ENCODE peak calls at places on chromosomes 7 and 10, in eight cellular contexts. J, W, M, S, D, U, N and I are unnamed samples.

GRCh38 chr7:71131256-71131752 is 640 bp upstream of the GALNT17 start:
- DNase-seq in D (peak), M (peak), J (no peak), W (peak), N (peak), U (no peak), S (no peak), I (peak)

GRCh38 chr10:50992356-50992866 is 81.9 kb upstream of the PRKG1 start:
- DNase-seq in J (no peak), N (no peak), S (no peak), W (peak), D (peak), U (no peak), M (no peak), I (no peak)

GRCh38 chr10:22222236-22223190 is 4.7 kb upstream of the EBLN1 start:
- DNase-seq in J (no peak), S (no peak), D (no peak), U (no peak), N (no peak), M (no peak), W (no peak), I (no peak)

GRCh38 chr7:75994388-75995051 is at the start of gene TMEM120A:
- DNase-seq in S (peak), D (peak), W (peak), M (peak), N (peak), J (peak), U (peak), I (peak)

GRCh38 chr7:130367088-130367755 is 13.1 kb upstream of the CPA1 start:
- DNase-seq in N (no peak), S (no peak), U (no peak), M (no peak), W (no peak), D (no peak), J (no peak), I (no peak)

GRCh38 chr10:87734987-87735827 is 75.5 kb downstream of the PAPSS2 start:
- DNase-seq in J (no peak), S (no peak), D (peak), W (peak), U (no peak), M (no peak), N (peak), I (peak)

GRCh38 chr10:8331387-8331786 is 276.9 kb downstream of the GATA3 start:
- DNase-seq in N (no peak), M (no peak), S (no peak), U (no peak), D (no peak), W (no peak), J (no peak), I (no peak)

GRCh38 chr10:103929396-103929921 is 11.5 kb upstream of the STN1 start:
- DNase-seq in M (no peak), W (peak), U (no peak), N (no peak), D (no peak), S (no peak), J (no peak), I (no peak)

GRCh38 chr10:50275650-50276235 is 24.4 kb upstream of the ASAH2 start:
- DNase-seq in W (peak), M (peak), U (peak), D (peak), N (peak), S (no peak), J (no peak), I (no peak)

GRCh38 chr7:102991077-102991539 is 78.3 kb downstream of the LRRC17 start:
- DNase-seq in N (no peak), U (no peak), S (no peak), J (no peak), D (no peak), W (no peak), M (no peak), I (no peak)

GRCh38 chr7:130606161-130606560 is 62.4 kb downstream of the COPG2 start:
- DNase-seq in S (no peak), N (no peak), U (no peak), W (no peak), D (no peak), J (no peak), M (no peak), I (no peak)

GRCh38 chr7:48426966-48427555 is 255.8 kb downstream of the ABCA13 start:
- DNase-seq in M (no peak), J (no peak), D (no peak), N (no peak), U (peak), S (no peak), W (no peak), I (no peak)

GRCh38 chr10:128875955-128876354 is 591.1 kb upstream of the MGMT start:
- DNase-seq in D (no peak), W (no peak), S (no peak), J (no peak), M (no peak), U (no peak), N (no peak), I (no peak)

GRCh38 chr10:110408203-110408871 is 89.4 kb upstream of the DUSP5 start:
- DNase-seq in S (no peak), U (no peak), J (no peak), W (no peak), N (no peak), M (no peak), D (no peak), I (no peak)

GRCh38 chr10:96053985-96054384 is 10.6 kb downstream of the CCNJ start:
- DNase-seq in D (no peak), S (no peak), J (no peak), W (no peak), N (no peak), M (no peak), U (no peak), I (no peak)

GRCh38 chr10:77667426-77668324 is 30.1 kb upstream of the KCNMA1 start:
- DNase-seq in J (no peak), M (no peak), U (no peak), D (no peak), S (no peak), N (no peak), W (no peak), I (no peak)

GRCh38 chr7:128425851-128426250 is 16.1 kb upstream of the IMPDH1 start:
- DNase-seq in S (peak), D (peak), M (peak), U (peak), N (peak), W (peak), J (no peak), I (peak)

GRCh38 chr7:6277476-6277875 is 5.1 kb upstream of the CYTH3 start:
- DNase-seq in N (no peak), S (no peak), M (no peak), J (no peak), D (no peak), W (no peak), U (no peak), I (no peak)

GRCh38 chr10:15053061-15053460 is 9.3 kb downstream of the OLAH start:
- DNase-seq in U (no peak), S (no peak), M (no peak), D (no peak), W (no peak), N (no peak), J (no peak), I (no peak)

GRCh38 chr10:30058111-30058510 is 1.3 kb downstream of the JCAD start:
- DNase-seq in S (no peak), D (no peak), J (no peak), U (no peak), M (no peak), N (no peak), W (no peak), I (no peak)

GRCh38 chr7:140165422-140165821 is 11.4 kb downstream of the KDM7A start:
- DNase-seq in N (no peak), J (no peak), U (peak), M (no peak), S (no peak), D (no peak), W (no peak), I (no peak)

GRCh38 chr7:134966691-134967090 is 19.6 kb upstream of the AGBL3 start:
- DNase-seq in W (no peak), J (no peak), M (no peak), S (no peak), D (no peak), U (no peak), N (no peak), I (no peak)

GRCh38 chr7:158020706-158021095 is 566.9 kb downstream of the PTPRN2 start:
- DNase-seq in J (no peak), N (no peak), M (no peak), U (no peak), S (no peak), D (no peak), W (no peak), I (no peak)

GRCh38 chr7:45216181-45216580 is 58.6 kb downstream of the RAMP3 start:
- DNase-seq in D (no peak), U (no peak), J (no peak), S (no peak), W (no peak), M (no peak), N (no peak), I (no peak)

GRCh38 chr10:49543604-49544003 is 4.7 kb upstream of the ERCC6 start:
- DNase-seq in D (no peak), N (no peak), J (no peak), S (no peak), W (no peak), M (no peak), U (no peak), I (no peak)

GRCh38 chr10:34786464-34786863 is 28.6 kb downstream of the PARD3 start:
- DNase-seq in S (no peak), D (no peak), M (no peak), U (no peak), J (no peak), W (no peak), N (no peak), I (peak)

GRCh38 chr7:51428226-51428887 is 111.7 kb upstream of the COBL start:
- DNase-seq in M (peak), S (no peak), W (peak), D (peak), U (no peak), J (no peak), N (no peak), I (no peak)

GRCh38 chr7:16648551-16648950 is 2.6 kb downstream of the BZW2 start:
- DNase-seq in D (no peak), U (no peak), J (no peak), N (no peak), S (no peak), W (no peak), M (no peak), I (no peak)

GRCh38 chr10:65670087-65670486 is 1255.7 kb upstream of the LRRTM3 start:
- DNase-seq in S (no peak), M (no peak), D (no peak), U (no peak), W (no peak), N (no peak), J (no peak), I (no peak)

GRCh38 chr7:122535086-122535485 is 163.8 kb downstream of the RNF133 start:
- DNase-seq in N (no peak), W (no peak), D (no peak), M (no peak), J (no peak), S (no peak), U (no peak), I (no peak)

GRCh38 chr7:81616951-81617350 is 152.9 kb downstream of the HGF start:
- DNase-seq in U (no peak), M (no peak), D (no peak), N (no peak), W (no peak), J (no peak), S (no peak), I (no peak)

GRCh38 chr10:15211464-15211979 is 43.0 kb upstream of the NMT2 start:
- DNase-seq in W (no peak), U (no peak), D (no peak), N (no peak), M (no peak), J (no peak), S (no peak), I (no peak)

GRCh38 chr7:101547916-101548599 is 81.0 kb downstream of the MYL10 start:
- DNase-seq in J (no peak), W (peak), M (no peak), D (no peak), S (no peak), U (no peak), N (no peak), I (no peak)

GRCh38 chr10:110158051-110159005 is 49.1 kb upstream of the MXI1 start:
- DNase-seq in S (no peak), D (peak), J (no peak), N (no peak), M (no peak), U (no peak), W (no peak), I (no peak)

GRCh38 chr10:117967149-117967548 is 79.6 kb downstream of the RAB11FIP2 start:
- DNase-seq in W (no peak), J (no peak), S (no peak), D (no peak), U (no peak), M (no peak), N (no peak), I (peak)

GRCh38 chr10:21021843-21022594 is 124.9 kb upstream of the NEBL start:
- DNase-seq in D (no peak), S (no peak), M (no peak), W (no peak), J (no peak), U (no peak), N (peak), I (no peak)
- TF ChIP-seq CTCF in D (peak), S (no peak), M (no peak), W (peak), J (no peak), U (peak), N (peak), I (no peak)

DNA sequence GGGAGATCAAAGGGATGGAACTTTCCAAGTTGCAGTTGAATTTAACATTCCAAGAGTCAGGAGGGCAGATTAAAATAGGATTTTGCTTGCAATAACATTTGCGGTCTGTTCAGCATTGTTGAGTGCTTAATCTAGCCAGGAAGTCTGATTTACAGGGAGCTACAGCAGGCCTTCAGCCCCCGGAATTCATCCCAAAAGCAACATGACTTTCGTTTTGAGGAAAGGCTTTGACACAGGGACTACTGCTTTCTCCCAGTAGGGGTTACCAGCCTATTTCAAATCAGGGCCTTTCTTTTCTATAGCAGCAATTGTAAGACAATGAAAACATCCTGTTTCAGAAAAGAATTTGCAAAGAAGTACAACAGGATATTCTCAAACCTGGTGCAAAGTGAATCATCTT is 279.7 kb upstream of the PITRM1 start:
- DNase-seq in J (no peak), U (no peak), D (no peak), N (no peak), M (no peak), S (no peak), W (no peak), I (no peak)
- TF ChIP-seq CTCF in J (no peak), U (peak), D (peak), N (peak), M (peak), S (no peak), W (no peak), I (no peak)

GRCh38 chr7:2373124-2373556 is 18.5 kb downstream of the EIF3B start:
- DNase-seq in W (no peak), D (no peak), J (no peak), U (no peak), S (no peak), N (no peak), M (no peak), I (no peak)
- TF ChIP-seq CTCF in W (no peak), D (peak), J (no peak), U (no peak), S (no peak), N (no peak), M (no peak), I (no peak)

GRCh38 chr7:155722936-155723335 is 78.5 kb downstream of the RBM33 start:
- DNase-seq in S (no peak), M (no peak), J (no peak), D (no peak), W (no peak), N (no peak), U (no peak), I (no peak)
- TF ChIP-seq CTCF in S (no peak), M (no peak), J (no peak), D (no peak), W (no peak), N (no peak), U (no peak), I (no peak)

DNA sequence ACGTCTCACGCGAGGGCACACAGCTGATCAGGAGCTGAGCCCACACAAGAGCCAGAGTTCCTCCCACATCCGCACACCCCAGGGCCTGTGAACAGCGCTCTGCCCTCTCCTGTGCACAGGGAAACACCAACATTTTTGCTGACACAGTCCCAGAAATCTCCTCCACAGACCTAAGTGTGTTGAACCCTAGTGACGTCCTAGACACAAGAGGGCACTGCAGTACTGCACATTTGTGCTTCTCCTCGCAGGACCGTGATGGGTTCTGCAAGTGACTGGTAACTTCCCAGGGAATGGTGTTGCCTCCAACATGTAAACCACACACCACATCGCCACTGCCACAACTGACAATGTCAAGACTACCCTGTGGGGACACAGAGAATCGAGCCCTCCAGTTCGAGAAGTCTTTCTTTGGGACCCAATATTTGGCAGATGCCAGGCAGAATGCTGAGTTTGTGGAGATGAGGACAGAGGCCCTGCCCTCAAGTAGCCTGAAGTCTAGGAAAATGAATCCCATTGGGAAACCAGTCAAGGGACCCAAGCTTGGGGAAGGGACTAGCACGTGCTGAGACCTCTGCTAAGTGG is 170.3 kb downstream of the PAXIP1 start:
- DNase-seq in N (peak), U (no peak), M (peak), J (no peak), W (no peak), D (peak), S (no peak), I (no peak)
- TF ChIP-seq CTCF in N (no peak), U (peak), M (peak), J (no peak), W (no peak), D (peak), S (no peak), I (no peak)

GRCh38 chr10:31660301-31660700 is 268.3 kb downstream of the ARHGAP12 start:
- DNase-seq in S (no peak), D (no peak), J (no peak), N (no peak), W (no peak), U (no peak), M (no peak), I (no peak)

GRCh38 chr10:31659665-31660064 is 269.0 kb downstream of the ARHGAP12 start:
- DNase-seq in N (no peak), W (no peak), J (no peak), U (no peak), D (no peak), M (no peak), S (no peak), I (no peak)

GRCh38 chr10:31652038-31652437 is 276.6 kb downstream of the ARHGAP12 start:
- DNase-seq in D (no peak), M (no peak), N (no peak), J (no peak), W (no peak), S (no peak), U (no peak), I (no peak)

GRCh38 chr10:31656820-31657470 is 271.7 kb downstream of the ARHGAP12 start:
- DNase-seq in S (no peak), N (no peak), U (no peak), D (no peak), J (no peak), W (no peak), M (no peak), I (no peak)

GRCh38 chr10:31657471-31657844 is 271.2 kb downstream of the ARHGAP12 start:
- DNase-seq in N (no peak), W (no peak), D (no peak), M (no peak), U (no peak), J (no peak), S (no peak), I (no peak)
- TF ChIP-seq CTCF in N (no peak), W (no peak), D (no peak), M (no peak), U (no peak), J (no peak), S (no peak), I (no peak)

GRCh38 chr7:127066974-127067373 is 185.8 kb downstream of the GRM8 start:
- DNase-seq in N (peak), D (no peak), W (no peak), J (no peak), S (no peak), M (no peak), U (no peak), I (no peak)
- TF ChIP-seq CTCF in N (no peak), D (peak), W (no peak), J (peak), S (no peak), M (no peak), U (peak), I (no peak)

GRCh38 chr7:96332325-96332724 is 10.4 kb upstream of the SLC25A13 start:
- DNase-seq in M (no peak), U (no peak), N (no peak), W (no peak), J (no peak), S (no peak), D (no peak), I (no peak)

GRCh38 chr7:96329189-96329588 is 7.3 kb upstream of the SLC25A13 start:
- DNase-seq in W (no peak), S (no peak), J (no peak), M (no peak), N (no peak), D (no peak), U (no peak), I (no peak)

GRCh38 chr7:96331775-96332174 is 9.9 kb upstream of the SLC25A13 start:
- DNase-seq in N (no peak), D (no peak), M (no peak), J (no peak), S (no peak), U (no peak), W (no peak), I (no peak)

GRCh38 chr7:96331233-96331632 is 9.3 kb upstream of the SLC25A13 start:
- DNase-seq in W (no peak), D (no peak), M (no peak), U (peak), J (no peak), N (no peak), S (no peak), I (no peak)

GRCh38 chr7:96330193-96330592 is 8.3 kb upstream of the SLC25A13 start:
- DNase-seq in W (no peak), S (no peak), N (no peak), J (no peak), D (no peak), M (no peak), U (no peak), I (no peak)
- TF ChIP-seq CTCF in W (no peak), S (no peak), N (no peak), J (no peak), D (no peak), M (no peak), U (no peak), I (no peak)